ENCODE peak calls at places on chromosomes 3 and 15, in five cellular contexts. Z is mucosa of descending colon; U is NCI-H1105; G is stimulated activated CD4-positive, alpha-beta T cell treated with anti-CD3 and anti-CD28 coated beads, Interleukin-2, amount 100 ng/mL, for 48 hours; B is NCI-H748 treated with DMSO at 0.1 percent for 48 hours. H is an unnamed sample.

GRCh38 chr15:35505152-35505551 is 40.8 kb downstream of the DPH6 start:
- DNase-seq in Z (no peak), U (no peak), G (no peak), B (no peak), H (no peak)

GRCh38 chr3:62363275-62363674 is 10.1 kb downstream of the FEZF2 start:
- DNase-seq in Z (no peak), U (no peak), G (no peak), B (no peak), H (no peak)

GRCh38 chr3:40309925-40310635 is 573 bp downstream of the EIF1B start:
- DNase-seq in Z (no peak), U (no peak), G (peak; percentile 36), B (no peak), H (peak; percentile 40)

GRCh38 chr3:61438253-61439115 is 122.9 kb upstream of the PTPRG start:
- DNase-seq in Z (no peak), U (no peak), G (no peak), B (no peak), H (peak; percentile 34)

GRCh38 chr3:142460689-142461088 is 12.9 kb upstream of the XRN1 start:
- DNase-seq in Z (no peak), U (no peak), G (no peak), B (no peak), H (no peak)

GRCh38 chr3:156658732-156659090 is 15.7 kb upstream of the TIPARP start:
- DNase-seq in Z (no peak), U (no peak), G (no peak), B (no peak), H (no peak)

GRCh38 chr15:99210334-99210733 is 39.0 kb downstream of the TTC23 start:
- DNase-seq in Z (no peak), U (no peak), G (no peak), B (no peak), H (no peak)

GRCh38 chr3:197454014-197454413 is 101.8 kb downstream of the BDH1 start:
- DNase-seq in Z (no peak), U (no peak), G (no peak), B (no peak), H (no peak)

GRCh38 chr3:23728651-23729117 is 77.1 kb upstream of the UBE2E1 start:
- DNase-seq in Z (no peak), U (no peak), G (no peak), B (no peak), H (no peak)

GRCh38 chr3:38829404-38829803 is 13.4 kb upstream of the SCN10A start:
- DNase-seq in Z (no peak), U (no peak), G (no peak), B (no peak), H (no peak)

GRCh38 chr3:195697582-195698324 is 23.0 kb upstream of the MUC20 start:
- DNase-seq in Z (no peak), U (no peak), G (no peak), B (no peak), H (no peak)

GRCh38 chr3:43785551-43785950 is 94.8 kb downstream of the ABHD5 start:
- DNase-seq in Z (no peak), U (no peak), G (no peak), B (no peak), H (no peak)

GRCh38 chr3:174439621-174440349 is 419.3 kb upstream of the NAALADL2 start:
- DNase-seq in Z (no peak), U (no peak), G (no peak), B (peak; percentile 74), H (no peak)

GRCh38 chr3:179732661-179733348 is 80.0 kb downstream of the USP13 start:
- DNase-seq in Z (no peak), U (no peak), G (no peak), B (no peak), H (no peak)

GRCh38 chr3:144821583-144821982 is 850.0 kb downstream of the DIPK2A start:
- DNase-seq in Z (no peak), U (no peak), G (no peak), B (no peak), H (no peak)

GRCh38 chr3:36815375-36815774 is 51.0 kb upstream of the DCLK3 start:
- DNase-seq in Z (no peak), U (no peak), G (no peak), B (no peak), H (no peak)

GRCh38 chr15:38195191-38195901 is 57.3 kb upstream of the SPRED1 start:
- DNase-seq in Z (no peak), U (no peak), G (no peak), B (no peak), H (peak; percentile 2)

GRCh38 chr3:31105011-31105410 is 210.6 kb upstream of the GADL1 start:
- DNase-seq in Z (no peak), U (no peak), G (no peak), B (no peak), H (peak; percentile 29)

GRCh38 chr3:115403791-115404190 is 219.5 kb upstream of the GAP43 start:
- DNase-seq in Z (no peak), U (no peak), G (no peak), B (no peak), H (no peak)

GRCh38 chr3:108713801-108714200 is 43.4 kb downstream of the RETNLB start:
- DNase-seq in Z (no peak), U (no peak), G (no peak), B (no peak), H (no peak)

GRCh38 chr15:89406756-89407650 is 72.4 kb upstream of the POLG start:
- DNase-seq in Z (no peak), U (no peak), G (no peak), B (no peak), H (no peak)

GRCh38 chr3:52001443-52001974 is 5.8 kb upstream of the RPL29 start:
- DNase-seq in Z (peak; percentile 81), U (peak; percentile 62), G (peak; percentile 84), B (peak; percentile 49), H (peak; percentile 76)

GRCh38 chr3:29822051-29822450 is 541.2 kb downstream of the RBMS3 start:
- DNase-seq in Z (no peak), U (no peak), G (no peak), B (no peak), H (no peak)

GRCh38 chr3:48607519-48607918 is 1.9 kb downstream of the UQCRC1 start:
- DNase-seq in Z (no peak), U (no peak), G (no peak), B (no peak), H (no peak)

GRCh38 chr15:40906101-40906946 is 12.1 kb downstream of the VPS18 start:
- DNase-seq in Z (peak; percentile 98), U (peak; percentile 58), G (peak; percentile 84), B (peak; percentile 58), H (peak; percentile 97)

GRCh38 chr3:155189478-155189877 is 104.0 kb downstream of the STRIT1 start:
- DNase-seq in Z (no peak), U (no peak), G (no peak), B (no peak), H (no peak)

GRCh38 chr3:70090322-70090913 is 90.9 kb downstream of the SAMMSON start:
- DNase-seq in Z (no peak), U (no peak), G (no peak), B (no peak), H (no peak)

GRCh38 chr3:184652465-184652864 is 59.4 kb downstream of the MAGEF1 start:
- DNase-seq in Z (no peak), U (no peak), G (no peak), B (no peak), H (no peak)